ENCODE peak calls at places on chromosome 6, in four cellular contexts. X is CD8-positive, alpha-beta memory T cell; O is A673; R is HepG2. T is an unnamed sample.

GRCh38 chr6:6972456-6972855 is 135.3 kb upstream of the RREB1 start:
- DNase-seq in R (no peak), X (no peak), O (no peak), T (peak; percentile 50)

GRCh38 chr6:57247603-57248002 is 25.5 kb upstream of the RAB23 start:
- DNase-seq in X (no peak), R (no peak), O (no peak), T (no peak)

GRCh38 chr6:73372516-73372915 is 2.8 kb upstream of the OOEP start:
- DNase-seq in O (no peak), R (no peak), X (no peak), T (no peak)

GRCh38 chr6:112337209-112337638 is 9.9 kb upstream of the RFPL4B start:
- DNase-seq in R (peak; percentile 50), X (no peak), O (peak; percentile 90), T (peak; percentile 10)

GRCh38 chr6:136593748-136594490 is 43.7 kb upstream of the MAP7 start:
- DNase-seq in O (peak; percentile 78), X (peak; percentile 12), R (peak; percentile 19), T (peak; percentile 32)

GRCh38 chr6:15065603-15066002 is 180.3 kb upstream of the JARID2 start:
- DNase-seq in R (no peak), O (peak; percentile 41), X (no peak), T (no peak)

GRCh38 chr6:156827382-156827781 is 50.2 kb downstream of the ARID1B start:
- DNase-seq in X (no peak), R (no peak), O (peak; percentile 41), T (no peak)

GRCh38 chr6:99330159-99330558 is 19.3 kb downstream of the FAXC start:
- DNase-seq in X (peak; percentile 27), R (peak; percentile 52), O (peak; percentile 80), T (peak; percentile 53)

GRCh38 chr6:2873643-2874042 is 29.5 kb downstream of the SERPINB9 start:
- DNase-seq in X (no peak), R (no peak), O (no peak), T (no peak)

GRCh38 chr6:135030056-135030473 is 24.6 kb downstream of the HBS1L start:
- DNase-seq in O (no peak), R (no peak), X (no peak), T (no peak)

GRCh38 chr6:35920793-35921732 is at the start of gene SRPK1:
- DNase-seq in R (peak; percentile 87), X (peak; percentile 80), O (peak; percentile 93), T (peak; percentile 90)

GRCh38 chr6:43608310-43608763 is 20.7 kb downstream of the GTPBP2 start:
- DNase-seq in R (peak; percentile 68), X (peak; percentile 36), O (peak; percentile 88), T (peak; percentile 66)

GRCh38 chr6:87721311-87721710 is 19.3 kb upstream of the AKIRIN2 start:
- DNase-seq in O (no peak), R (no peak), X (no peak), T (no peak)

GRCh38 chr6:21005816-21006553 is 471.7 kb downstream of the CDKAL1 start:
- DNase-seq in X (no peak), O (peak; percentile 56), R (peak; percentile 64), T (peak; percentile 3)

GRCh38 chr6:148251891-148252290 is 90.7 kb upstream of the SASH1 start:
- DNase-seq in X (no peak), O (no peak), R (no peak), T (no peak)

GRCh38 chr6:4788953-4789584 is 12.9 kb downstream of the CDYL start:
- DNase-seq in O (no peak), R (no peak), X (no peak), T (no peak)

GRCh38 chr6:152232494-152233151 is 404.5 kb downstream of the SYNE1 start:
- DNase-seq in O (peak; percentile 49), X (no peak), R (peak; percentile 9), T (no peak)

GRCh38 chr6:56802570-56802969 is 152.3 kb upstream of the BEND6 start:
- DNase-seq in O (peak; percentile 71), R (peak; percentile 68), X (no peak), T (no peak)

GRCh38 chr6:18410412-18410811 is 23.3 kb downstream of the RNF144B start:
- DNase-seq in X (no peak), R (no peak), O (no peak), T (no peak)

GRCh38 chr6:147257760-147258159 is 53.5 kb downstream of the STXBP5 start:
- DNase-seq in X (no peak), O (no peak), R (no peak), T (no peak)

GRCh38 chr6:157244175-157244574 is 79.1 kb downstream of the TMEM242 start:
- DNase-seq in R (no peak), X (no peak), O (peak; percentile 28), T (no peak)

GRCh38 chr6:17354700-17355403 is 38.5 kb upstream of the CAP2 start:
- DNase-seq in O (no peak), R (peak; percentile 99), X (no peak), T (peak; percentile 77)

GRCh38 chr6:71349976-71350615 is 61.5 kb downstream of the OGFRL1 start:
- DNase-seq in X (no peak), R (no peak), O (no peak), T (no peak)

GRCh38 chr6:5261545-5262109 is 314 bp downstream of the FARS2 start:
- DNase-seq in R (no peak), X (no peak), O (no peak), T (no peak)

GRCh38 chr6:44012078-44012493 is 115.2 kb downstream of the MRPL14 start:
- DNase-seq in O (no peak), R (no peak), X (no peak), T (no peak)

GRCh38 chr6:170020041-170020583 is 268.7 kb downstream of the ERMARD start:
- DNase-seq in X (no peak), O (no peak), R (no peak), T (no peak)

GRCh38 chr6:157651731-157652490 is 171.1 kb upstream of the SNX9 start:
- DNase-seq in R (no peak), X (no peak), O (no peak), T (no peak)

GRCh38 chr6:134165827-134166226 is 113.4 kb upstream of the SLC2A12 start:
- DNase-seq in O (no peak), R (no peak), X (no peak), T (peak; percentile 26)

GRCh38 chr6:12436224-12436623 is 146.1 kb downstream of the EDN1 start:
- DNase-seq in O (no peak), X (no peak), R (no peak), T (no peak)

GRCh38 chr6:149905911-149906371 is 8.0 kb upstream of the RAET1E start:
- DNase-seq in X (no peak), R (no peak), O (no peak), T (no peak)

GRCh38 chr6:116419069-116419468 is 42.1 kb upstream of the CALHM6 start:
- DNase-seq in X (no peak), O (no peak), R (no peak), T (no peak)

GRCh38 chr6:156033598-156033997 is 578.0 kb upstream of the NOX3 start:
- DNase-seq in X (no peak), O (no peak), R (no peak), T (no peak)

GRCh38 chr6:37068523-37069270 is 63.2 kb downstream of the FGD2 start:
- DNase-seq in O (no peak), X (no peak), R (no peak), T (peak; percentile 29)

GRCh38 chr6:89335164-89335563 is 17.4 kb downstream of the UBE2J1 start:
- DNase-seq in O (no peak), R (no peak), X (no peak), T (no peak)

GRCh38 chr6:142014515-142014914 is 118.2 kb upstream of the GJE1 start:
- DNase-seq in R (no peak), X (no peak), O (peak; percentile 49), T (no peak)

GRCh38 chr6:43627008-43627825 is 1.8 kb downstream of the GTPBP2 start:
- DNase-seq in R (peak; percentile 89), O (peak; percentile 35), X (no peak), T (peak; percentile 65)

GRCh38 chr6:160088069-160088773 is 33.4 kb upstream of the SLC22A1 start:
- DNase-seq in O (peak; percentile 52), X (no peak), R (peak; percentile 33), T (peak; percentile 66)

GRCh38 chr6:169963581-169964297 is 212.3 kb downstream of the ERMARD start:
- DNase-seq in X (no peak), O (no peak), R (no peak), T (no peak)

GRCh38 chr6:79868098-79868722 is 79.1 kb downstream of the ELOVL4 start:
- DNase-seq in X (no peak), O (peak; percentile 88), R (peak; percentile 54), T (peak; percentile 58)

GRCh38 chr6:16623029-16623653 is 138.1 kb downstream of the ATXN1 start:
- DNase-seq in O (no peak), X (no peak), R (no peak), T (no peak)

DNA sequence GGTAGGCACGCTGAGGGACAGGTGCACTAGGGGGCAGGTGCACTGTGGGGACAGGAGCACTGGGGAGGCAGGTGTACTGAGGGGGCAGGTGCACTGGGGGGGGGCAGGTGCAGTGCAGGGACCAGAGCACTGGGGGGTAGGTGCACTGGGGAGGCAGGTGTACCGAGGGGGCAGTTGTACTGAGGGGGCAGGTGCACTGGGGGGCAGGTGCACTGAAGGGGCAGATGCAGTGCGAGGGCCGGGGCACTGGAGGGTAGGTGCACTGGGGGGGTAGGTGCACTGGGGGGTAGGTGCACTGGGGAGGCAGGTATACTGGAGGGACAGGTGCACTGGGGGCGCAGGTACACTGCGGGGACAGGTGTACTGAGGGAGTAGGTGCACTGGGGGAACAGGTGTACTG is 39.5 kb downstream of the DAAM2 start:
- DNase-seq in R (no peak), O (no peak), X (no peak), T (no peak)
- H3K27ac ChIP-seq in R (no peak overlapping the region), O (no peak overlapping the region), X (no peak overlapping the region), T (no peak overlapping the region)

GRCh38 chr6:30282522-30282921 is 44.2 kb upstream of the TRIM39 start:
- DNase-seq in R (no peak), X (no peak), O (no peak), T (no peak)
- H3K9me3 ChIP-seq in R (peaks cover 83% of the 10 kb centered on the region), X (peaks cover 50% of the 10 kb centered on the region), O (peaks cover 93% of the 10 kb centered on the region), T (peaks cover 4% of the 10 kb centered on the region)

DNA sequence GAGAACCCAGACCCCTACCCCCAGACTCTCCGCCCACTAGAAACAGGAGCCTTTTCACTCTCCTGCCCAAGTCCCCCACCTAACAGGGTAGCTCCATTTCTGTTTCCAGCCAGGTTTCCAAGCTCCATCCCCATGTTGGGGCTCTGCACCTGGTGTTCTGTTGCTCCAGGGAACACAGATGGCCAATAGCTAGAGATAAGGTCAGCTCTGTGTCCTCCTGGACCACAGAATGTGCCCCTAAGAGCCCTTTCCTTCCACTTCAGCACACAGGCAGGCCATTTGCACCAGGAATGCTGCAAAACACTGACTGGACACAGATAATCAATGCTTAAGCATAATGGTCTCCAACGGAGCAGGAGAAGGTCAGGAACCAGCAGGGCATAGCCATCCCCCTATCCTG is 159.4 kb downstream of the QRSL1 start:
- DNase-seq in O (no peak), X (no peak), R (no peak), T (no peak)
- H3K27ac ChIP-seq in O (no peak overlapping the region), X (no peak overlapping the region), R (no peak overlapping the region), T (no peak overlapping the region)

DNA sequence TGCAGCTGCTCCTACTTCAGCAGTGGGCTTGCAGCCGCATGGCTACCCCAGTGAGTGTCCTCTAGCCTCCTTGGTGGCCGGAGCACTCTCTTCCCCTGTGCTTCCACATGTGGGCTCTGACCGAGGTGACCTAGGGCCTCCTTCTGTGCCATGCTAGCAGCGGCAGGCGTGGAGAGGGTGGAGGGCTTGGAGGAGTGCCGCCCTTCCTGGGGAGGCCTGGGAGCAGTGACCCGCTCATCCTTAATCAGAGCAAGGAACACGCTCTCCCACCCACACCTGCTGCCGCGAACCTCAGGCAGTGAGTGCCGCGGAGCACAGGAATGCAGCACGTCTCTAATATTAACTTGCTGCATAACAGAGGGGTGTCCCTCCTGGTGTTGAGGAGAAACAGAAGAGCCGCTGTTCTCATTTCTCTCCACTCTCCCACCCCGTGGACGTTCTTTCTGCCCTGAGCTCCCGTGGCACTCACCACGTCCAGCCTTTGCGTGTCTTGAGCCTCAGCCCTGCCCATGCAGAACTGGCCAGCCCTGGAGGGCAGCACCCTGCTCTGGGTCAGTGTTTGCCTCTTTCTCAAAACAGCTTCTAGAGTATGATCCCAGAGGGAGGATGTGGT is 31.9 kb downstream of the DUSP22 start:
- DNase-seq in X (no peak), O (no peak), R (no peak), T (no peak)
- H3K9me3 ChIP-seq in X (no peaks in the 10 kb centered on the region), O (peaks cover 8% of the 10 kb centered on the region), R (no peaks in the 10 kb centered on the region), T (no peaks in the 10 kb centered on the region)

T was measured in small intestine.